ENCODE peak calls at places on chromosomes 5 and 9, in six cellular contexts. C is BJ, G is cardiac fibroblast, Y is nephron progenitor cell, P is fibroblast of pulmonary artery, L is HL-60. K is an unnamed sample.

GRCh38 chr5:20514145-20514544 is 526.1 kb upstream of the CDH18 start:
- DNase-seq in C (no peak), G (no peak), Y (no peak), P (no peak), L (no peak), K (no peak)

GRCh38 chr9:22512495-22512894 is 65.9 kb downstream of the DMRTA1 start:
- DNase-seq in C (no peak), G (no peak), Y (no peak), P (no peak), L (no peak), K (no peak)

GRCh38 chr9:101018391-101018990 is 10.0 kb upstream of the PLPPR1 start:
- DNase-seq in C (no peak), G (no peak), Y (no peak), P (no peak), L (no peak), K (no peak)

GRCh38 chr5:112594060-112594850 is 143.4 kb upstream of the APC start:
- DNase-seq in C (no peak), G (no peak), Y (no peak), P (peak; percentile 18), L (no peak), K (no peak)

GRCh38 chr9:79221084-79221483 is 350.7 kb upstream of the TLE4 start:
- DNase-seq in C (peak; percentile 87), G (peak; percentile 81), Y (no peak), P (peak; percentile 90), L (no peak), K (peak; percentile 96)

GRCh38 chr9:114034663-114035062 is 43.4 kb downstream of the AMBP start:
- DNase-seq in C (no peak), G (no peak), Y (no peak), P (no peak), L (no peak), K (no peak)

GRCh38 chr9:121937248-121937647 is 155.9 kb downstream of the TTLL11 start:
- DNase-seq in C (no peak), G (no peak), Y (no peak), P (no peak), L (no peak), K (no peak)

GRCh38 chr9:95879591-95879990 is 4.1 kb downstream of the ERCC6L2 start:
- DNase-seq in C (no peak), G (no peak), Y (no peak), P (no peak), L (no peak), K (no peak)

GRCh38 chr9:134757206-134757975 is 115.8 kb downstream of the COL5A1 start:
- DNase-seq in C (no peak), G (no peak), Y (no peak), P (no peak), L (no peak), K (no peak)

GRCh38 chr5:926416-927171 is 33.9 kb downstream of the TRIP13 start:
- DNase-seq in C (no peak), G (peak; percentile 45), Y (peak; percentile 73), P (peak; percentile 30), L (no peak), K (no peak)

GRCh38 chr5:57504357-57504756 is 21.7 kb upstream of the ACTBL2 start:
- DNase-seq in C (no peak), G (no peak), Y (no peak), P (no peak), L (no peak), K (no peak)

GRCh38 chr9:121573717-121574485 is 74.3 kb upstream of the GGTA1 start:
- DNase-seq in C (no peak), G (no peak), Y (no peak), P (no peak), L (no peak), K (no peak)

GRCh38 chr5:179340465-179340864 is 4.8 kb downstream of the ADAMTS2 start:
- DNase-seq in C (no peak), G (no peak), Y (no peak), P (no peak), L (no peak), K (no peak)

GRCh38 chr9:126531035-126531571 is 82.6 kb upstream of the LMX1B start:
- DNase-seq in C (no peak), G (no peak), Y (no peak), P (no peak), L (no peak), K (no peak)

GRCh38 chr9:112777914-112778313 is 27.4 kb downstream of the SNX30 start:
- DNase-seq in C (no peak), G (no peak), Y (no peak), P (no peak), L (no peak), K (peak; percentile 38)

GRCh38 chr5:141680751-141681201 is 1.3 kb downstream of the ARAP3 start:
- DNase-seq in C (no peak), G (peak; percentile 73), Y (peak; percentile 40), P (peak; percentile 92), L (no peak), K (no peak)

GRCh38 chr9:4055055-4055454 is 244.8 kb downstream of the GLIS3 start:
- DNase-seq in C (no peak), G (no peak), Y (no peak), P (no peak), L (no peak), K (no peak)

GRCh38 chr5:134249469-134250379 is 23.9 kb upstream of the PPP2CA start:
- DNase-seq in C (no peak), G (peak; percentile 16), Y (no peak), P (peak; percentile 49), L (peak; percentile 80), K (no peak)

GRCh38 chr5:134436523-134437339 is 25.1 kb upstream of the CDKN2AIPNL start:
- DNase-seq in C (peak; percentile 77), G (peak; percentile 77), Y (no peak), P (peak; percentile 76), L (peak; percentile 50), K (peak; percentile 97)

GRCh38 chr5:64958757-64959391 is 190.1 kb downstream of the CWC27 start:
- DNase-seq in C (no peak), G (peak; percentile 69), Y (no peak), P (peak; percentile 72), L (no peak), K (peak; percentile 45)

GRCh38 chr5:157280927-157281326 is 15.0 kb downstream of the CYFIP2 start:
- DNase-seq in C (peak; percentile 69), G (peak; percentile 46), Y (no peak), P (peak; percentile 7), L (no peak), K (peak; percentile 53)

GRCh38 chr5:180860273-180860886 is 696 bp downstream of the ZFP62 start:
- DNase-seq in C (no peak), G (no peak), Y (no peak), P (no peak), L (peak; percentile 44), K (no peak)

GRCh38 chr5:171092194-171092593 is 216.9 kb upstream of the TLX3 start:
- DNase-seq in C (peak; percentile 3), G (peak; percentile 62), Y (no peak), P (peak; percentile 78), L (no peak), K (peak; percentile 37)

GRCh38 chr5:131619102-131619501 is 15.9 kb downstream of the RAPGEF6 start:
- DNase-seq in C (no peak), G (no peak), Y (no peak), P (no peak), L (no peak), K (no peak)

GRCh38 chr5:79931409-79931808 is 59.7 kb downstream of the MTX3 start:
- DNase-seq in C (no peak), G (no peak), Y (no peak), P (no peak), L (no peak), K (no peak)
- TF ChIP-seq CTCF in C (no peak), G (no peak), Y (no peak), P (no peak), L (no peak), K (no peak)

DNA sequence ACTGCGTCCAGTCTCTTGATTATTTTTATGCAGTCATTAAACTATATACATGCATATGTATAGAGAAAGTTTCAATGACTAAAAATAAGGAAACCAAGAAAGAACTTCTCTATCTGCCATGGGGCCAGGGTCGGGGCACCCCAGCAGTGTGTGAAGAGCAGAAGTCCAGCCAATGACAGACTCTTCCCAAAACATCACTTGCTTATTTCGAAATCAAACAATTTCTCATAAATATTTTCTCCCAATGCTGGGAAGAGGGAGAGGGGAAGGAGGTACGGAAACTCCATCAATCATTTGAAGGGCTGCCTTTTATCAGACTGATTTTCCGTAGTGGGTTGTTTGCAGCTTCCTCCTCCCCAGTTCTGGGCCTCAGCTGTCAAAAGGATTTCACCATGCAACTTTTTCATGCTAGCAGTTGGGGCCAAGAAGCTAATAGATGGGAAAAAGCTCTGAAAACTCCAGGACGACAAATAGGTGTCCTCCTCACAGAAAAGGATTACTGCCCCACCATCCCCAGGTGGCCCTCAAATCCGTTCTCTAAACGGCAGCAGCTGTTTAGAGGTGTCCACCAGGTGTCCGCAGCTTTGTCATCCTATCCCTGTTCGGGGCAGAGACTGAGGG is 617 bp upstream of the FPGS start:
- DNase-seq in C (no peak), G (peak; percentile 81), Y (no peak), P (peak; percentile 73), L (no peak), K (no peak)
- TF ChIP-seq CTCF in C (peak; percentile 20), G (no peak), Y (no peak), P (no peak), L (no peak), K (peak; percentile 22)

GRCh38 chr9:136545966-136546696 is at the start of gene NOTCH1:
- DNase-seq in C (peak; percentile 49), G (peak; percentile 96), Y (peak; percentile 89), P (peak; percentile 93), L (peak; percentile 97), K (peak; percentile 94)
- TF ChIP-seq CTCF in C (no peak), G (no peak), Y (no peak), P (no peak), L (no peak), K (no peak)

DNA sequence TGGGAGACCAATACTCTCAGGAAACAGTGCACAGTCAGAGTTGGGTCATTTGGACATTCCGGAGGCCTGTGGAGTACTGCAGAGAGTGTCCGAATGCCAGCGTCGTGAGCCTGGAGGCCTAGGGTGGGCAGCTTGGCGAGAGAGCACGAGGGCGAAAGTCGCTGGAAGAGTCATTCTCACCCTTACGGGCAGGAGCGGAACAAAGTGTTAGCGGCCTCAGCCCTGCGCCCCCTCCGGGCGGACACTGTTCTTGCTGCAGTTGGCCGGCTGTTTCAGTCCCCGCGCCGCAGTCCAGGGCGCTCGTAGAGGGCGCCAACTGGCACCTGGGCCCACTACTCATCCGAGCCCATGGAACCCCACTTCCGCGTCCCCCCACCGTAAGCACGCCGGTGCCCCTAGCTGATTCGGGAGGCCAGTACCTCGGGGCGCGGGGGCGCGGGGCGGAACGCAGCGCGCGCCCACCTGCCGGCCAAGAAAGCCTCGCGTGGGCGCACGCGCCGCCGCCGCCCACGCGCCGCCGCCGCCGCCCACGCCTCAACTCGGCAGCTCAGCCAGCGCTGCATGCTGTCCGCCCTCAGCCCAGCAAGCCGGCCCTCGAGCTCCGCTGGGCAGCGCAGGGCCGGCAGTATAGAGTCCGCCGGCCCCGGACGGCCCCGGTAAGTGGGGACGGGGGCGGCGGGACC is 99.7 kb upstream of the CCL21 start:
- DNase-seq in C (no peak), G (peak; percentile 36), Y (peak; percentile 42), P (peak; percentile 23), L (no peak), K (no peak)
- TF ChIP-seq CTCF in C (peak; percentile 43), G (peak; percentile 49), Y (peak; percentile 18), P (peak; percentile 42), L (no peak), K (peak; percentile 24)

GRCh38 chr5:39986614-39987013 is 561.8 kb upstream of the DAB2 start:
- DNase-seq in C (no peak), G (no peak), Y (no peak), P (no peak), L (no peak), K (no peak)
- TF ChIP-seq CTCF in C (no peak), G (peak; percentile 29), Y (no peak), P (no peak), L (no peak), K (peak; percentile 53)

K was measured in HFFc6.